ENCODE peak calls at places on chromosomes 13 and 19, in nine cellular contexts. C is skeletal muscle cell; U is GM03348; R is KBM-7; D is stimulated activated CD8-positive, alpha-beta memory T cell treated with anti-CD3 and anti-CD28 coated beads, Interleukin-2, amount 100 ng/mL, for 1 hour; J is stromal cell of bone marrow; V is NCI-H446; Q is activated T-cell treated with anti-CD3 and anti-CD28 coated beads, Interleukin-2, amount 50 U/mL, for 72 hours; W is dermis blood vessel endothelial cell. T is an unnamed sample.

GRCh38 chr19:40347476-40348124 is 597 bp downstream of the C19orf47 start:
- DNase-seq in D (no peak), R (no peak), C (no peak), W (peak), Q (no peak), U (no peak), V (no peak), J (no peak), T (no peak)

GRCh38 chr13:112783135-112783945 is 93.5 kb downstream of the ATP11A start:
- DNase-seq in U (peak), R (no peak), Q (no peak), V (no peak), W (no peak), D (no peak), C (peak), J (peak), T (no peak)

GRCh38 chr13:45119469-45119989 is 781 bp upstream of the GTF2F2 start:
- DNase-seq in C (peak), U (peak), J (peak), Q (peak), D (peak), V (no peak), W (peak), R (peak), T (no peak)

GRCh38 chr13:33349996-33350826 is 64.7 kb upstream of the STARD13 start:
- DNase-seq in V (no peak), R (peak), Q (no peak), W (peak), J (no peak), C (no peak), D (no peak), U (peak), T (no peak)

GRCh38 chr13:50129923-50130685 is 114.9 kb downstream of the KCNRG start:
- DNase-seq in R (no peak), W (peak), Q (peak), J (peak), V (no peak), U (peak), C (no peak), D (no peak), T (no peak)

GRCh38 chr13:93244141-93244917 is 17.7 kb downstream of the GPC6 start:
- DNase-seq in Q (no peak), C (no peak), W (no peak), U (peak), R (peak), J (no peak), V (no peak), D (no peak), T (no peak)

GRCh38 chr13:70353096-70353495 is 244.8 kb upstream of the KLHL1 start:
- DNase-seq in R (no peak), Q (no peak), V (no peak), W (no peak), D (no peak), U (no peak), J (no peak), C (no peak), T (no peak)

GRCh38 chr13:75226755-75227435 is 255.1 kb downstream of the TBC1D4 start:
- DNase-seq in C (peak), R (no peak), Q (no peak), U (peak), V (no peak), W (no peak), D (no peak), J (peak), T (no peak)

GRCh38 chr13:75555836-75556235 is 6.2 kb downstream of the UCHL3 start:
- DNase-seq in Q (no peak), C (no peak), V (no peak), R (no peak), U (no peak), W (no peak), D (no peak), J (no peak), T (no peak)

GRCh38 chr13:98787986-98788385 is 35.5 kb upstream of the SLC15A1 start:
- DNase-seq in W (no peak), Q (no peak), D (no peak), C (no peak), R (no peak), V (no peak), J (no peak), U (no peak), T (no peak)

T was measured in NCI-H1694.